ENCODE peak calls at places on chromosomes 7 and 10, in seven cellular contexts. S is bronchial epithelial cell, K is left colon, T is Right ventricle myocardium inferior, M is naive B cell, W is T-cell, I is DMS53. A is an unnamed sample.

GRCh38 chr7:73779517-73779916 is 9.4 kb upstream of the CLDN3 start:
- DNase-seq in S (no peak), K (no peak), T (no peak), M (no peak), W (no peak), I (no peak), A (no peak)

GRCh38 chr7:95396136-95397032 is at the start of gene PON3:
- DNase-seq in S (peak; percentile 32), K (peak; percentile 61), T (peak; percentile 67), M (peak; percentile 22), W (peak; percentile 5), I (peak; percentile 94), A (peak; percentile 26)

GRCh38 chr7:148304456-148304855 is 286.1 kb upstream of the C7orf33 start:
- DNase-seq in S (peak; percentile 25), K (no peak), T (no peak), M (peak; percentile 51), W (no peak), I (peak; percentile 19), A (no peak)

GRCh38 chr7:123738808-123739207 is 10.0 kb downstream of the WASL start:
- DNase-seq in S (no peak), K (no peak), T (no peak), M (no peak), W (no peak), I (no peak), A (no peak)

GRCh38 chr10:63264852-63265617 is 131.9 kb downstream of the NRBF2 start:
- DNase-seq in S (peak; percentile 57), K (peak; percentile 29), T (no peak), M (no peak), W (peak; percentile 18), I (peak; percentile 73), A (peak; percentile 15)

GRCh38 chr10:12957081-12957480 is 44.4 kb downstream of the CCDC3 start:
- DNase-seq in S (no peak), K (no peak), T (no peak), M (no peak), W (no peak), I (no peak), A (no peak)

GRCh38 chr7:124992881-124993562 is 63.4 kb upstream of the POT1 start:
- DNase-seq in S (peak; percentile 88), K (no peak), T (no peak), M (no peak), W (no peak), I (no peak), A (no peak)

GRCh38 chr7:78039791-78040776 is 241.5 kb downstream of the PHTF2 start:
- DNase-seq in S (no peak), K (peak; percentile 41), T (peak; percentile 72), M (peak; percentile 35), W (peak; percentile 56), I (peak; percentile 19), A (peak; percentile 68)

GRCh38 chr10:108735380-108735779 is 1187.9 kb downstream of the XPNPEP1 start:
- DNase-seq in S (peak; percentile 23), K (no peak), T (no peak), M (no peak), W (no peak), I (no peak), A (no peak)

GRCh38 chr7:22137026-22137425 is 191.3 kb upstream of the CDCA7L start:
- DNase-seq in S (no peak), K (no peak), T (no peak), M (no peak), W (no peak), I (no peak), A (no peak)

GRCh38 chr10:70784476-70784875 is 701 bp downstream of the TBATA start:
- DNase-seq in S (peak; percentile 61), K (no peak), T (no peak), M (no peak), W (no peak), I (no peak), A (no peak)

GRCh38 chr7:47253650-47254080 is 328.2 kb downstream of the TNS3 start:
- DNase-seq in S (peak; percentile 50), K (peak; percentile 26), T (no peak), M (no peak), W (no peak), I (peak; percentile 80), A (peak; percentile 41)

GRCh38 chr10:79457256-79457785 is 11.9 kb upstream of the ZCCHC24 start:
- DNase-seq in S (no peak), K (no peak), T (peak; percentile 59), M (no peak), W (no peak), I (no peak), A (no peak)

GRCh38 chr10:103911021-103911459 is 6.9 kb downstream of the STN1 start:
- DNase-seq in S (no peak), K (no peak), T (no peak), M (peak; percentile 26), W (peak; percentile 54), I (no peak), A (peak; percentile 25)

GRCh38 chr7:64892116-64892515 is 11.0 kb upstream of the ZNF273 start:
- DNase-seq in S (no peak), K (no peak), T (no peak), M (no peak), W (no peak), I (no peak), A (no peak)

GRCh38 chr10:3222068-3222467 is 49.5 kb upstream of the PITRM1 start:
- DNase-seq in S (no peak), K (no peak), T (no peak), M (no peak), W (no peak), I (peak; percentile 60), A (no peak)

GRCh38 chr10:85594239-85594638 is 772.4 kb downstream of the GRID1 start:
- DNase-seq in S (peak; percentile 38), K (no peak), T (no peak), M (no peak), W (no peak), I (no peak), A (no peak)

GRCh38 chr7:44150966-44151678 is 10.0 kb upstream of the MYL7 start:
- DNase-seq in S (no peak), K (no peak), T (no peak), M (no peak), W (no peak), I (no peak), A (no peak)

GRCh38 chr7:151871189-151871735 is 5.7 kb downstream of the PRKAG2 start:
- DNase-seq in S (no peak), K (no peak), T (no peak), M (no peak), W (no peak), I (no peak), A (no peak)

GRCh38 chr7:13288516-13288915 is 601.1 kb downstream of the ARL4A start:
- DNase-seq in S (peak; percentile 67), K (no peak), T (no peak), M (no peak), W (no peak), I (no peak), A (no peak)

GRCh38 chr10:97640868-97641811 is 669 bp downstream of the PI4K2A start:
- DNase-seq in S (no peak), K (peak; percentile 41), T (peak; percentile 45), M (peak; percentile 45), W (no peak), I (peak; percentile 81), A (peak; percentile 51)

GRCh38 chr7:157645539-157645938 is 308.7 kb downstream of the DNAJB6 start:
- DNase-seq in S (no peak), K (no peak), T (peak; percentile 43), M (no peak), W (no peak), I (no peak), A (no peak)

GRCh38 chr10:52280051-52280450 is 34.0 kb upstream of the DKK1 start:
- DNase-seq in S (no peak), K (no peak), T (no peak), M (no peak), W (no peak), I (no peak), A (no peak)